ENCODE peak calls at places on chromosomes 12 and 14, in four cellular contexts. One of them, this sample, is unnamed.

GRCh38 chr12:110585231-110585799 is 2.2 kb upstream of the PPTC7 start:
- DNase-seq in NCI-H2081: no peak
- DNase-seq in activated CD4-positive, CD25-positive, alpha-beta regulatory T cell: no peak
- DNase-seq in hypothalamus: no peak
- DNase-seq in this sample: no peak

GRCh38 chr12:111444706-111445310 is 39.1 kb downstream of the SH2B3 start:
- DNase-seq in hypothalamus: no peak
- DNase-seq in activated CD4-positive, CD25-positive, alpha-beta regulatory T cell: peak; percentile 67
- DNase-seq in NCI-H2081: no peak
- DNase-seq in this sample: no peak

GRCh38 chr14:52363969-52364368 is 49.9 kb downstream of the PTGER2 start:
- DNase-seq in hypothalamus: no peak
- DNase-seq in activated CD4-positive, CD25-positive, alpha-beta regulatory T cell: no peak
- DNase-seq in NCI-H2081: no peak
- DNase-seq in this sample: no peak

GRCh38 chr12:43749016-43749415 is 9.6 kb downstream of the PUS7L start:
- DNase-seq in hypothalamus: no peak
- DNase-seq in activated CD4-positive, CD25-positive, alpha-beta regulatory T cell: no peak
- DNase-seq in NCI-H2081: no peak
- DNase-seq in this sample: no peak

GRCh38 chr12:19546027-19546426 is 106.7 kb downstream of the AEBP2 start:
- DNase-seq in activated CD4-positive, CD25-positive, alpha-beta regulatory T cell: no peak
- DNase-seq in NCI-H2081: no peak
- DNase-seq in hypothalamus: no peak
- DNase-seq in this sample: no peak

GRCh38 chr14:68458840-68459469 is 333.9 kb downstream of the ZFP36L1 start:
- DNase-seq in hypothalamus: no peak
- DNase-seq in NCI-H2081: no peak
- DNase-seq in activated CD4-positive, CD25-positive, alpha-beta regulatory T cell: no peak
- DNase-seq in this sample: peak; percentile 62

GRCh38 chr14:23951590-23952143 is 1.9 kb upstream of the DHRS4 start:
- DNase-seq in activated CD4-positive, CD25-positive, alpha-beta regulatory T cell: no peak
- DNase-seq in hypothalamus: no peak
- DNase-seq in NCI-H2081: no peak
- DNase-seq in this sample: no peak

GRCh38 chr14:72053662-72054061 is 121.4 kb downstream of the RGS6 start:
- DNase-seq in NCI-H2081: no peak
- DNase-seq in hypothalamus: no peak
- DNase-seq in activated CD4-positive, CD25-positive, alpha-beta regulatory T cell: no peak
- DNase-seq in this sample: no peak

GRCh38 chr12:69688496-69689427 is 10.3 kb downstream of the BEST3 start:
- DNase-seq in activated CD4-positive, CD25-positive, alpha-beta regulatory T cell: no peak
- DNase-seq in hypothalamus: peak; percentile 5
- DNase-seq in NCI-H2081: peak; percentile 48
- DNase-seq in this sample: no peak

GRCh38 chr12:124217508-124217981 is 77.3 kb upstream of the RFLNA start:
- DNase-seq in hypothalamus: no peak
- DNase-seq in activated CD4-positive, CD25-positive, alpha-beta regulatory T cell: no peak
- DNase-seq in NCI-H2081: no peak
- DNase-seq in this sample: no peak

GRCh38 chr12:48997719-48998496 is 1.3 kb downstream of the DDN start:
- DNase-seq in hypothalamus: no peak
- DNase-seq in activated CD4-positive, CD25-positive, alpha-beta regulatory T cell: no peak
- DNase-seq in NCI-H2081: no peak
- DNase-seq in this sample: no peak

GRCh38 chr12:128871516-128871892 is 18.2 kb downstream of the GLT1D1 start:
- DNase-seq in NCI-H2081: no peak
- DNase-seq in hypothalamus: no peak
- DNase-seq in activated CD4-positive, CD25-positive, alpha-beta regulatory T cell: no peak
- DNase-seq in this sample: no peak

GRCh38 chr12:54357802-54358619 is 6.3 kb downstream of the GPR84 start:
- DNase-seq in activated CD4-positive, CD25-positive, alpha-beta regulatory T cell: no peak
- DNase-seq in NCI-H2081: peak; percentile 41
- DNase-seq in hypothalamus: no peak
- DNase-seq in this sample: peak; percentile 27

GRCh38 chr14:46480817-46481216 is 170.8 kb downstream of the RPL10L start:
- DNase-seq in hypothalamus: no peak
- DNase-seq in NCI-H2081: no peak
- DNase-seq in activated CD4-positive, CD25-positive, alpha-beta regulatory T cell: no peak
- DNase-seq in this sample: no peak

GRCh38 chr14:88983755-88984154 is 159.3 kb downstream of the TTC8 start:
- DNase-seq in NCI-H2081: no peak
- DNase-seq in hypothalamus: no peak
- DNase-seq in activated CD4-positive, CD25-positive, alpha-beta regulatory T cell: no peak
- DNase-seq in this sample: no peak

GRCh38 chr12:12505544-12506501 is 56.8 kb downstream of the DUSP16 start:
- DNase-seq in activated CD4-positive, CD25-positive, alpha-beta regulatory T cell: no peak
- DNase-seq in NCI-H2081: no peak
- DNase-seq in hypothalamus: no peak
- DNase-seq in this sample: no peak

GRCh38 chr14:92677087-92677668 is 71.2 kb downstream of the LGMN start:
- DNase-seq in hypothalamus: no peak
- DNase-seq in NCI-H2081: no peak
- DNase-seq in activated CD4-positive, CD25-positive, alpha-beta regulatory T cell: no peak
- DNase-seq in this sample: no peak

GRCh38 chr12:113287146-113287898 is 47.6 kb downstream of the SLC8B1 start:
- DNase-seq in activated CD4-positive, CD25-positive, alpha-beta regulatory T cell: no peak
- DNase-seq in NCI-H2081: no peak
- DNase-seq in hypothalamus: no peak
- DNase-seq in this sample: no peak

GRCh38 chr12:110543252-110543959 is 39.7 kb downstream of the PPTC7 start:
- DNase-seq in hypothalamus: no peak
- DNase-seq in NCI-H2081: no peak
- DNase-seq in activated CD4-positive, CD25-positive, alpha-beta regulatory T cell: no peak
- DNase-seq in this sample: no peak

GRCh38 chr14:104542871-104543830 is 36.4 kb upstream of the C14orf180 start:
- DNase-seq in hypothalamus: no peak
- DNase-seq in activated CD4-positive, CD25-positive, alpha-beta regulatory T cell: no peak
- DNase-seq in NCI-H2081: no peak
- DNase-seq in this sample: no peak

GRCh38 chr12:124352839-124353238 is 57.9 kb downstream of the RFLNA start:
- DNase-seq in NCI-H2081: no peak
- DNase-seq in activated CD4-positive, CD25-positive, alpha-beta regulatory T cell: no peak
- DNase-seq in hypothalamus: no peak
- DNase-seq in this sample: peak; percentile 77

GRCh38 chr12:94326727-94327126 is 132.9 kb downstream of the CEP83 start:
- DNase-seq in NCI-H2081: no peak
- DNase-seq in activated CD4-positive, CD25-positive, alpha-beta regulatory T cell: no peak
- DNase-seq in hypothalamus: no peak
- DNase-seq in this sample: no peak

GRCh38 chr12:111578276-111578970 is 20.7 kb downstream of the ATXN2 start:
- DNase-seq in NCI-H2081: no peak
- DNase-seq in hypothalamus: no peak
- DNase-seq in activated CD4-positive, CD25-positive, alpha-beta regulatory T cell: no peak
- DNase-seq in this sample: no peak

GRCh38 chr14:30195946-30196345 is 268.3 kb upstream of the PRKD1 start:
- DNase-seq in NCI-H2081: no peak
- DNase-seq in activated CD4-positive, CD25-positive, alpha-beta regulatory T cell: no peak
- DNase-seq in hypothalamus: no peak
- DNase-seq in this sample: no peak

GRCh38 chr14:24327303-24327702 is 7.6 kb downstream of the ADCY4 start:
- DNase-seq in activated CD4-positive, CD25-positive, alpha-beta regulatory T cell: no peak
- DNase-seq in NCI-H2081: no peak
- DNase-seq in hypothalamus: no peak
- DNase-seq in this sample: no peak

GRCh38 chr12:66960704-66961690 is 282.1 kb upstream of the GRIP1 start:
- DNase-seq in hypothalamus: no peak
- DNase-seq in activated CD4-positive, CD25-positive, alpha-beta regulatory T cell: no peak
- DNase-seq in NCI-H2081: no peak
- DNase-seq in this sample: no peak

This sample was measured in DMS153.